ENCODE peak calls at places on chromosome 9, in eight cellular contexts. N is GM03348; W is stimulated activated CD4-positive, alpha-beta T cell treated with anti-CD3 and anti-CD28 coated beads, TNF-alpha, amount 100 ng/mL, for 48 hours; L is activated CD4-positive, CD25-positive, alpha-beta regulatory T cell treated with anti-CD3 and anti-CD28 coated beads, Interleukin-2, amount 50 U/mL, for 16 hours; Z is brain microvascular endothelial cell; A is T-helper 9 cell; V is T-cell; J is NCI-H774. R is an unnamed sample.

GRCh38 chr9:110886832-110887231 is 151.4 kb downstream of the LPAR1 start:
- DNase-seq in N (peak; percentile 47), W (no peak), L (no peak), Z (no peak), A (no peak), V (no peak), J (no peak), R (no peak)

GRCh38 chr9:76926324-76926731 is 20.4 kb upstream of the PRUNE2 start:
- DNase-seq in N (peak; percentile 71), W (no peak), L (no peak), Z (peak; percentile 83), A (no peak), V (no peak), J (no peak), R (peak; percentile 71)

GRCh38 chr9:136831002-136831719 is 11.1 kb upstream of the AJM1 start:
- DNase-seq in N (no peak), W (no peak), L (no peak), Z (no peak), A (no peak), V (no peak), J (no peak), R (no peak)

GRCh38 chr9:127977877-127978647 is 2.7 kb downstream of the EEIG1 start:
- DNase-seq in N (peak; percentile 89), W (no peak), L (no peak), Z (peak; percentile 76), A (no peak), V (no peak), J (no peak), R (peak; percentile 98)

GRCh38 chr9:136051568-136052432 is 43.3 kb downstream of the NACC2 start:
- DNase-seq in N (peak; percentile 92), W (peak; percentile 11), L (no peak), Z (peak; percentile 90), A (no peak), V (no peak), J (peak; percentile 85), R (peak; percentile 99)

GRCh38 chr9:106799146-106799545 is 63.8 kb upstream of the ZNF462 start:
- DNase-seq in N (peak; percentile 83), W (no peak), L (no peak), Z (peak; percentile 82), A (no peak), V (no peak), J (no peak), R (peak; percentile 74)

GRCh38 chr9:4746278-4746677 is 5.3 kb upstream of the AK3 start:
- DNase-seq in N (no peak), W (no peak), L (no peak), Z (no peak), A (no peak), V (no peak), J (no peak), R (no peak)

GRCh38 chr9:134670042-134670525 is 28.5 kb downstream of the COL5A1 start:
- DNase-seq in N (peak; percentile 72), W (no peak), L (no peak), Z (peak; percentile 87), A (no peak), V (no peak), J (no peak), R (peak; percentile 95)

R was measured in osteoblast.